ENCODE peak calls at places on chromosome 3, in eight cellular contexts. I, V, S, M, U, G, K and O are unnamed samples.

GRCh38 chr3:171654809-171655208 is 155.5 kb downstream of the PLD1 start:
- DNase-seq in G (no peak), M (no peak), S (no peak), K (peak; percentile 54), V (peak; percentile 47), U (peak; percentile 74), I (peak; percentile 92), O (peak; percentile 16)

GRCh38 chr3:106302451-106303221 is 433.8 kb upstream of the CBLB start:
- DNase-seq in M (no peak), K (no peak), V (no peak), S (no peak), U (no peak), G (no peak), I (no peak), O (no peak)

GRCh38 chr3:11637901-11638668 is 5.6 kb downstream of the VGLL4 start:
- DNase-seq in G (no peak), V (no peak), U (no peak), K (peak; percentile 29), M (no peak), S (no peak), I (peak; percentile 81), O (no peak)

GRCh38 chr3:51940648-51941421 is 869 bp downstream of the RRP9 start:
- DNase-seq in V (peak; percentile 21), K (no peak), M (no peak), I (peak; percentile 61), G (no peak), U (peak; percentile 39), S (no peak), O (no peak)

GRCh38 chr3:187098925-187099512 is 40.3 kb downstream of the RPL39L start:
- DNase-seq in K (no peak), I (no peak), M (peak; percentile 56), G (peak; percentile 62), V (peak; percentile 69), U (no peak), S (peak; percentile 60), O (no peak)

GRCh38 chr3:73448761-73449290 is 175.9 kb downstream of the PDZRN3 start:
- DNase-seq in M (peak; percentile 6), S (no peak), U (no peak), G (no peak), K (no peak), I (no peak), V (no peak), O (no peak)

GRCh38 chr3:172066880-172067778 is 27.8 kb downstream of the FNDC3B start:
- DNase-seq in G (no peak), I (no peak), K (no peak), S (no peak), U (no peak), V (no peak), M (no peak), O (no peak)

GRCh38 chr3:194312743-194313281 is 38.3 kb downstream of the CPN2 start:
- DNase-seq in I (peak; percentile 76), S (no peak), M (no peak), G (peak; percentile 83), U (peak; percentile 85), V (peak; percentile 72), K (no peak), O (peak; percentile 40)

GRCh38 chr3:57659810-57660439 is 33.0 kb downstream of the DENND6A start:
- DNase-seq in I (no peak), U (no peak), M (no peak), K (no peak), G (no peak), S (no peak), V (peak; percentile 36), O (no peak)

GRCh38 chr3:31614162-31614921 is 81.6 kb downstream of the STT3B start:
- DNase-seq in S (no peak), I (no peak), V (peak; percentile 34), G (peak; percentile 67), K (no peak), U (no peak), M (no peak), O (no peak)